ENCODE peak calls at places on chromosomes 2 and 18, in nine cellular contexts. C is body of pancreas; H is aorta; O is K562; R is kidney; L is CD4-positive, alpha-beta memory T cell; N is uterus; I is stomach; J is colonic mucosa. S is an unnamed sample.

GRCh38 chr18:22167471-22168151 is 1.8 kb upstream of the GATA6 start:
- DNase-seq in I (no peak), C (peak; percentile 66), L (no peak), N (peak; percentile 44), R (no peak), J (peak; percentile 54), H (no peak), O (no peak), S (no peak)

GRCh38 chr18:37304012-37304680 is 261.5 kb downstream of the CELF4 start:
- DNase-seq in O (no peak), N (no peak), I (no peak), H (no peak), R (no peak), J (no peak), L (no peak), C (no peak), S (no peak)

GRCh38 chr18:45998244-45998643 is 31.1 kb upstream of the EPG5 start:
- DNase-seq in I (no peak), C (no peak), H (no peak), N (no peak), J (no peak), R (no peak), O (peak; percentile 50), L (peak; percentile 17), S (no peak)

GRCh38 chr2:219358170-219359075 is 25.9 kb upstream of the RESP18 start:
- DNase-seq in R (no peak), N (no peak), O (peak; percentile 37), J (no peak), I (no peak), L (no peak), H (no peak), C (peak; percentile 12), S (no peak)

GRCh38 chr2:65056990-65057375 is 767 bp downstream of the CEP68 start:
- DNase-seq in O (no peak), R (no peak), L (no peak), N (no peak), H (no peak), J (no peak), I (no peak), C (no peak), S (no peak)

GRCh38 chr2:204655101-204655500 is 109.8 kb downstream of the PARD3B start:
- DNase-seq in J (no peak), O (no peak), I (no peak), R (no peak), H (no peak), L (no peak), N (no peak), C (no peak), S (no peak)

GRCh38 chr2:216665240-216665639 is 30.1 kb downstream of the IGFBP5 start:
- DNase-seq in J (peak; percentile 45), O (no peak), L (no peak), N (peak; percentile 74), C (peak; percentile 81), R (peak; percentile 32), I (peak; percentile 80), H (peak; percentile 58), S (no peak)

GRCh38 chr2:179311071-179311470 is 46.4 kb upstream of the SESTD1 start:
- DNase-seq in C (peak; percentile 8), R (peak; percentile 53), H (no peak), O (no peak), N (no peak), I (no peak), J (no peak), L (no peak), S (no peak)

GRCh38 chr2:144449028-144449406 is 70.9 kb downstream of the ZEB2 start:
- DNase-seq in N (no peak), J (no peak), L (no peak), C (no peak), I (no peak), R (peak; percentile 64), O (no peak), H (peak; percentile 67), S (no peak)

DNA sequence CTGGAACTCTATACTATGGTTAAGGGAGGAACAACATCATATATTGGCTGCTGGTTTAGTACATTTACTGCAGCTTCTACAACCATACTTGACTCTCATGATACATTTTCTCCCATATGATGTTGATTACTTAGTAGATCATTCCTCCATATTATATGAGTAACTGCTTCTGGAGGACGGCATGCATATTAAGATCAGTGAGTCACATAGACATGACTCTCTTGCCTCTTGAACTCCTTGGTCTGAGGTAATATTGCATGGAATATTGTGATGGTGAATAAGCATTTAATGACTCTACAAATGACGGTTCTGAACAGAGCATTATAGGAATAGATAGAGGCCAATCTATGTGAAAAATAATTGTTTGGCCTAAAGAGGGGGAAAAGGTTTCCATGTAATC is 418.8 kb upstream of the SPHKAP start:
- DNase-seq in R (no peak), C (no peak), I (no peak), L (no peak), J (no peak), O (no peak), N (no peak), H (no peak), S (no peak)
- H3K27ac ChIP-seq in R (no peak overlapping the region), C (no peak overlapping the region), I (no peak overlapping the region), L (no peak overlapping the region), J (peak overlapping the region; percentile 69), O (no peak overlapping the region), N (no peak overlapping the region), H (no peak overlapping the region), S (no peak overlapping the region)

GRCh38 chr2:213691351-213691750 is 407.1 kb downstream of the SPAG16 start:
- DNase-seq in N (no peak), O (no peak), R (no peak), C (no peak), J (no peak), I (no peak), H (no peak), L (no peak), S (no peak)
- H3K9me3 ChIP-seq in N (no peaks in the 10 kb centered on the region), O (no peaks in the 10 kb centered on the region), R (no peaks in the 10 kb centered on the region), C (no peaks in the 10 kb centered on the region), J (no peaks in the 10 kb centered on the region), I (no peaks in the 10 kb centered on the region), H (no peaks in the 10 kb centered on the region), L (no peaks in the 10 kb centered on the region), S (no peaks in the 10 kb centered on the region)

GRCh38 chr2:207133862-207134519 is 31.8 kb downstream of the KLF7 start:
- DNase-seq in O (no peak), J (peak; percentile 26), I (no peak), R (peak; percentile 92), N (peak; percentile 94), H (peak; percentile 83), L (no peak), C (peak; percentile 57), S (peak; percentile 92)

GRCh38 chr2:207129821-207130220 is 35.9 kb downstream of the KLF7 start:
- DNase-seq in R (no peak), O (no peak), C (no peak), L (no peak), J (no peak), H (no peak), N (no peak), I (no peak), S (no peak)

GRCh38 chr2:207130958-207131521 is 34.7 kb downstream of the KLF7 start:
- DNase-seq in I (no peak), C (no peak), O (no peak), N (no peak), H (no peak), R (no peak), L (no peak), J (no peak), S (no peak)

GRCh38 chr2:207133493-207133861 is 32.3 kb downstream of the KLF7 start:
- DNase-seq in R (peak; percentile 62), H (no peak), O (no peak), J (no peak), N (peak; percentile 66), L (no peak), I (no peak), C (no peak), S (no peak)

GRCh38 chr2:207131634-207132418 is 33.9 kb downstream of the KLF7 start:
- DNase-seq in N (no peak), I (no peak), H (no peak), O (no peak), L (no peak), R (no peak), C (no peak), J (no peak), S (no peak)
- H3K4me1 ChIP-seq in N (peaks cover 20% of the 10 kb centered on the region), I (peaks cover 48% of the 10 kb centered on the region), H (peaks cover 31% of the 10 kb centered on the region), O (no peaks in the 10 kb centered on the region), L (peaks cover 31% of the 10 kb centered on the region), R (peaks cover 6% of the 10 kb centered on the region), C (peaks cover 20% of the 10 kb centered on the region), J (peaks cover 4% of the 10 kb centered on the region), S (no peaks in the 10 kb centered on the region)

GRCh38 chr2:230360028-230360427 is 33.0 kb downstream of the SP140L start:
- DNase-seq in R (no peak), L (no peak), J (no peak), N (no peak), H (no peak), C (no peak), O (no peak), I (no peak), S (no peak)
- H3K27ac ChIP-seq in R (no peak overlapping the region), L (no peak overlapping the region), J (no peak overlapping the region), N (no peak overlapping the region), H (no peak overlapping the region), C (no peak overlapping the region), O (no peak overlapping the region), I (no peak overlapping the region), S (no peak overlapping the region)

GRCh38 chr2:230960026-230960425 is 35.0 kb upstream of the GPR55 start:
- DNase-seq in O (no peak), H (no peak), C (no peak), L (no peak), N (no peak), J (peak; percentile 47), R (no peak), I (no peak), S (no peak)
- H3K9me3 ChIP-seq in O (no peaks in the 10 kb centered on the region), H (peaks cover 3% of the 10 kb centered on the region), C (no peaks in the 10 kb centered on the region), L (no peaks in the 10 kb centered on the region), N (no peaks in the 10 kb centered on the region), J (no peaks in the 10 kb centered on the region), R (no peaks in the 10 kb centered on the region), I (no peaks in the 10 kb centered on the region), S (no peaks in the 10 kb centered on the region)

DNA sequence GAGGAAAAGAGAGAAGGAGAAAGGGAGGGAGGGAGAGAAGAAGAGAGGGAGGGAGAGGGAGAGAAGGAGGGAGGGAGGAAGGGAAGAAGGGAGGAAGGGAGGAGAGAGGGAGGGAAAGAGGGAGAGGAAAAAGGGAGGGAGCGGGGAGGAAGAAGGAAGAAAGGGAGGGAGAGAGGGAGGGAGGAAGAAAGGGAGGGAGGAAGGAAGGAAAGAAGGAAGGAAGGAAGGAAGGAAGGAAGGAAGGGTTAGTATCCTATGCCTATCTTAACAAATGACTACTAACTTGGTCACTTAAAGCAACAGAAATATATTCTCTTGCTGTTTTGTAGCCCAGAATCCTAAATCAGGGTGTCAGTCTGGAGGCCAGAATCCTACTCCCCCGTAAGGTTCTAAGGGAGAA is 52.1 kb downstream of the CMPK2 start:
- DNase-seq in R (no peak), I (no peak), J (no peak), O (no peak), N (no peak), H (no peak), C (no peak), L (no peak), S (no peak)
- H3K4me1 ChIP-seq in R (no peaks in the 10 kb centered on the region), I (no peaks in the 10 kb centered on the region), J (no peaks in the 10 kb centered on the region), O (no peaks in the 10 kb centered on the region), N (no peaks in the 10 kb centered on the region), H (no peaks in the 10 kb centered on the region), C (no peaks in the 10 kb centered on the region), L (no peaks in the 10 kb centered on the region), S (no peaks in the 10 kb centered on the region)

S was measured in right atrium auricular region.